ENCODE peak calls at places on chromosomes 2 and 18, in ten cellular contexts. L, W, X, S, C, K, Q, V, O and Z are unnamed samples.

GRCh38 chr18:59140287-59140885 is 702 bp downstream of the SEC11C start:
- DNase-seq in L (peak; percentile 55), W (peak; percentile 34), X (no peak), S (peak; percentile 18), C (no peak), K (peak; percentile 35), Q (no peak), V (peak; percentile 69), O (no peak), Z (peak; percentile 34)

GRCh38 chr2:126802316-126802715 is 96.4 kb upstream of the TEX51 start:
- DNase-seq in L (peak; percentile 31), W (no peak), X (no peak), S (no peak), C (no peak), K (no peak), Q (no peak), V (no peak), O (no peak), Z (no peak)

GRCh38 chr2:239405071-239405470 is 4.3 kb upstream of the HDAC4 start:
- DNase-seq in L (no peak), W (no peak), X (no peak), S (no peak), C (no peak), K (no peak), Q (no peak), V (no peak), O (no peak), Z (no peak)

GRCh38 chr2:196601430-196602306 is 37.8 kb upstream of the CCDC150 start:
- DNase-seq in L (no peak), W (peak; percentile 91), X (no peak), S (no peak), C (peak; percentile 61), K (no peak), Q (peak; percentile 64), V (peak; percentile 44), O (no peak), Z (peak; percentile 84)

GRCh38 chr2:100887713-100888112 is 67.8 kb downstream of the NPAS2 start:
- DNase-seq in L (no peak), W (no peak), X (peak; percentile 57), S (no peak), C (no peak), K (peak; percentile 45), Q (no peak), V (no peak), O (no peak), Z (no peak)

GRCh38 chr2:127671557-127672302 is 3.6 kb downstream of the LIMS2 start:
- DNase-seq in L (no peak), W (no peak), X (peak; percentile 34), S (no peak), C (no peak), K (no peak), Q (peak; percentile 67), V (no peak), O (no peak), Z (no peak)

GRCh38 chr2:157919181-157919580 is 43.1 kb upstream of the ACVR1 start:
- DNase-seq in L (no peak), W (no peak), X (no peak), S (no peak), C (no peak), K (no peak), Q (no peak), V (no peak), O (no peak), Z (no peak)

GRCh38 chr2:25119263-25119662 is 49.1 kb downstream of the POMC start:
- DNase-seq in L (no peak), W (no peak), X (no peak), S (no peak), C (no peak), K (no peak), Q (no peak), V (no peak), O (no peak), Z (no peak)

DNA sequence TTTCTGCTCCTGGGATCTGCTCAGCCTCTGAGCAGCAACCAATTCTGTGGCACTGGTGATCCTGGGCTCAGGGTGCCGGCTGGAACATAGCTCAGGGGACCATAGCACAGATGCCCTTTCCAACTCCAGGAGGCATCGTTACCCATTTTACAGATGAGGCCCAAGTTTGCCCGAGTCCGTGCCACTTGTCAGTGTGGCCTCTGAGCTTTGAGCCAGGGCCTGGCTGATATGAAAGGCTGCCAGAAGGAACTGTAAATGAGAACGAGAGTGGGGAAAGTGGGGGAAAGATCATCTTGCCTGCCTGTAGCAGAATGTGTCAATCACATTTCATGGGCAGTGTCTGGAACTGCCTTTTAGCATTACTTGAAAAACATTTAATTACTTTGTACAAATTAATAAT is 23.3 kb upstream of the FOSL2 start:
- DNase-seq in L (no peak), W (no peak), X (no peak), S (no peak), C (no peak), K (no peak), Q (no peak), V (no peak), O (no peak), Z (no peak)
- TF ChIP-seq CTCF in L (no peak), W (no peak), X (no peak), S (no peak), C (no peak), K (no peak), Q (no peak), V (no peak), O (no peak), Z (no peak)

GRCh38 chr2:74441111-74441689 is 537 bp downstream of the RTKN start:
- DNase-seq in L (no peak), W (no peak), X (no peak), S (peak; percentile 20), C (no peak), K (no peak), Q (peak; percentile 74), V (no peak), O (no peak), Z (no peak)

GRCh38 chr2:74447230-74447999 is 5.7 kb upstream of the RTKN start:
- DNase-seq in L (no peak), W (no peak), X (no peak), S (no peak), C (no peak), K (peak; percentile 57), Q (no peak), V (no peak), O (no peak), Z (no peak)

GRCh38 chr2:74441690-74442482 is at the start of gene RTKN:
- DNase-seq in L (peak; percentile 87), W (no peak), X (peak; percentile 82), S (peak; percentile 40), C (peak; percentile 35), K (peak; percentile 86), Q (peak; percentile 76), V (peak; percentile 88), O (no peak), Z (peak; percentile 88)

GRCh38 chr2:74448771-74449170 is 6.1 kb upstream of the INO80B start:
- DNase-seq in L (no peak), W (no peak), X (no peak), S (no peak), C (no peak), K (no peak), Q (no peak), V (no peak), O (no peak), Z (no peak)

DNA sequence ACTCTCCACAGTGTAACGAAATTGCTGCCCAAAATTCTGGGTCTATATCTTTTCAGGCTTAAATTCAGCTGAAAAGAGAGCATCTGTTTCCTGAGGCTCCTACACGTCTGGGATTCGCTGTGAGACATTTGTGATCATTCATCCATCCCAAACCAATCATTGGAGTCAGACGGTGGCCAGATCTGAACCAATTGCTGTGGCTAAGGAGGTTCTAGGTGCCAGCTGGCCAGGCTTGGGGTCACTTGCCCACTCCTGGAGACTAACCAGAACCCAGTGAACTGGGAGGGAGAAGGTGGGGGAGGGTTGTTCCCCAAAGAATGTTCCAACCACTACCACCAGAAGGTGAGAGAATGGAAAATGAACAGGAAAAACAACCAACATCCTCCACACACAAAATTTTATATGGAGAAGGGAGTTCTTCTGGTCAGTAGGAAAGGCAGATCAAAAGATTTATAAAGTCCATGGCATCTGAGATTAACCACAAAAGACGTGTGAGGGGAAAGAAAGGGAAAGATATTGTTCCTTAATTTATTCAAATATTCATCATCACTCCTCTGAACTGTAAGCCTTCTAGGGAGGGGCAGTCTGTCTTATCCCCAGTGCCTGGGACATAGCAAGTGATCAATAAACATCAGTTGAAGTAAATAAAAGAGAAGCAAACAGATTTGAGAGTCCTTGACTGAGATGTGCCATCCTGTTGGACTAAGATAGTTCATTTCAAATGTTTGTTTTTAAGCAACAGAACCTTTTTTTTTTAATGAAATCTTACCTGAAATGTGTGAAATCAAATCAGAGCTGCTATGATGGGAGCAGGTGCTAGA is 3.0 kb upstream of the RTKN start:
- DNase-seq in L (no peak), W (no peak), X (no peak), S (no peak), C (no peak), K (no peak), Q (no peak), V (no peak), O (no peak), Z (no peak)
- H3K27ac ChIP-seq in L (no peak overlapping the region), W (no peak overlapping the region), X (no peak overlapping the region), S (no peak overlapping the region), C (no peak overlapping the region), K (no peak overlapping the region), Q (no peak overlapping the region), V (peak overlapping the region; percentile 43), O (no peak overlapping the region), Z (no peak overlapping the region)

GRCh38 chr2:27471961-27472360 is 17.6 kb downstream of the IFT172 start:
- DNase-seq in L (no peak), W (no peak), X (no peak), S (no peak), C (no peak), K (no peak), Q (no peak), V (no peak), O (no peak), Z (no peak)
- TF ChIP-seq CTCF in L (no peak), W (no peak), X (no peak), S (no peak), C (no peak), K (no peak), Q (no peak), V (no peak), O (no peak), Z (no peak)

GRCh38 chr2:20397811-20398447 is 47.3 kb upstream of the PUM2 start:
- DNase-seq in L (no peak), W (no peak), X (no peak), S (no peak), C (no peak), K (no peak), Q (peak; percentile 44), V (no peak), O (no peak), Z (no peak)

GRCh38 chr2:20390524-20391123 is 40.0 kb upstream of the PUM2 start:
- DNase-seq in L (no peak), W (no peak), X (no peak), S (no peak), C (no peak), K (no peak), Q (no peak), V (no peak), O (no peak), Z (no peak)

GRCh38 chr2:20391951-20392699 is 41.5 kb upstream of the PUM2 start:
- DNase-seq in L (no peak), W (peak; percentile 34), X (no peak), S (no peak), C (no peak), K (no peak), Q (no peak), V (peak; percentile 71), O (no peak), Z (peak; percentile 82)

GRCh38 chr2:20396356-20397000 is 45.8 kb upstream of the PUM2 start:
- DNase-seq in L (no peak), W (no peak), X (no peak), S (no peak), C (no peak), K (no peak), Q (no peak), V (no peak), O (no peak), Z (no peak)

DNA sequence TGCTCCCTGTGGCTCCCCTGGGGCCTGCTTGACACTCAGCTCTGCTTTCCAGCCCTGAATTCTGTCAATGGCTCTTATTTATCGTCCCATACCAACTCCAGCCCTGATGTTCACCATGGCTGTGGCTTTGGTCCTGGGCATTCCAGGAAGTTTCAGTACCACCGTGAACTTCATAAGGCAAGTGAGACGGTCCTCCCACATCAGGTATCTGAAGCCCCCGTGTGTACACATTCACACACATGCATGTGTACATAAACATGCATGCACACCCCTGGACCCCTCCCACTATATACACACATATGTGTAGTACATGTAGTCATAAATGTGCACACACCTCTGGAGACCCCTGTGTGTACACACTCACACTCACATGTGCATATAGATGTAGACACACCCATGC is 43.3 kb upstream of the PUM2 start:
- DNase-seq in L (no peak), W (no peak), X (no peak), S (no peak), C (no peak), K (no peak), Q (peak; percentile 26), V (no peak), O (no peak), Z (no peak)
- H3K27ac ChIP-seq in L (no peak overlapping the region), W (no peak overlapping the region), X (no peak overlapping the region), S (no peak overlapping the region), C (no peak overlapping the region), K (no peak overlapping the region), Q (no peak overlapping the region), V (no peak overlapping the region), O (no peak overlapping the region), Z (no peak overlapping the region)